ENCODE peak calls at places on chromosome 11, in eight cellular contexts. D is stomach, F is right atrium auricular region, H is fibroblast of lung, P is brain microvascular endothelial cell, R is dorsolateral prefrontal cortex, E is thoracic aorta, I is psoas muscle. V is an unnamed sample.

GRCh38 chr11:65095974-65096806 is at the start of gene VPS51:
- DNase-seq in D (peak; percentile 92), F (peak; percentile 95), H (peak; percentile 94), P (peak; percentile 87), R (peak; percentile 89), E (peak; percentile 72), I (peak; percentile 88), V (peak; percentile 91)

GRCh38 chr11:31646206-31646605 is 136.6 kb downstream of the ELP4 start:
- DNase-seq in D (no peak), F (no peak), H (no peak), P (no peak), R (no peak), E (no peak), I (no peak), V (no peak)

GRCh38 chr11:56911312-56911711 is 77.4 kb upstream of the OR5AK2 start:
- DNase-seq in D (no peak), F (no peak), H (no peak), P (no peak), R (no peak), E (no peak), I (no peak), V (no peak)

GRCh38 chr11:78161937-78162336 is 22.5 kb upstream of the ALG8 start:
- DNase-seq in D (no peak), F (no peak), H (no peak), P (peak; percentile 36), R (peak; percentile 30), E (no peak), I (peak; percentile 40), V (no peak)

GRCh38 chr11:8086001-8086479 is 5.0 kb downstream of the TUB start:
- DNase-seq in D (no peak), F (no peak), H (peak; percentile 39), P (no peak), R (no peak), E (no peak), I (no peak), V (no peak)

GRCh38 chr11:74684661-74685060 is 46.6 kb downstream of the CHRDL2 start:
- DNase-seq in D (no peak), F (no peak), H (no peak), P (no peak), R (no peak), E (no peak), I (no peak), V (no peak)

GRCh38 chr11:29263971-29264682 is 752.7 kb downstream of the KCNA4 start:
- DNase-seq in D (no peak), F (no peak), H (no peak), P (no peak), R (no peak), E (no peak), I (no peak), V (no peak)

GRCh38 chr11:95229199-95230053 is 1.6 kb downstream of the SESN3 start:
- DNase-seq in D (no peak), F (no peak), H (peak; percentile 60), P (no peak), R (no peak), E (no peak), I (no peak), V (no peak)

GRCh38 chr11:7910389-7910788 is 20.7 kb downstream of the OR10A6 start:
- DNase-seq in D (no peak), F (no peak), H (no peak), P (no peak), R (no peak), E (no peak), I (no peak), V (no peak)

GRCh38 chr11:68845351-68846002 is 3.8 kb upstream of the CPT1A start:
- DNase-seq in D (no peak), F (no peak), H (no peak), P (no peak), R (no peak), E (no peak), I (peak; percentile 53), V (no peak)

GRCh38 chr11:130478881-130479280 is 30.4 kb downstream of the ADAMTS15 start:
- DNase-seq in D (no peak), F (no peak), H (no peak), P (peak; percentile 62), R (no peak), E (no peak), I (no peak), V (no peak)

GRCh38 chr11:65456418-65456817 is 33.8 kb downstream of the NEAT1 start:
- DNase-seq in D (no peak), F (no peak), H (no peak), P (no peak), R (no peak), E (no peak), I (no peak), V (no peak)

GRCh38 chr11:64627371-64627770 is 36.4 kb downstream of the SLC22A12 start:
- DNase-seq in D (no peak), F (no peak), H (no peak), P (no peak), R (no peak), E (no peak), I (no peak), V (no peak)

GRCh38 chr11:65987336-65987735 is 14.6 kb downstream of the EIF1AD start:
- DNase-seq in D (no peak), F (no peak), H (no peak), P (no peak), R (no peak), E (no peak), I (no peak), V (no peak)

GRCh38 chr11:129248618-129249017 is 56.5 kb upstream of the ARHGAP32 start:
- DNase-seq in D (no peak), F (no peak), H (peak; percentile 71), P (peak; percentile 32), R (no peak), E (no peak), I (no peak), V (no peak)

GRCh38 chr11:86461892-86462291 is 87.2 kb downstream of the CCDC81 start:
- DNase-seq in D (no peak), F (no peak), H (no peak), P (no peak), R (no peak), E (no peak), I (no peak), V (no peak)

GRCh38 chr11:43238341-43238740 is 73.5 kb upstream of the API5 start:
- DNase-seq in D (no peak), F (no peak), H (no peak), P (no peak), R (no peak), E (no peak), I (no peak), V (no peak)

DNA sequence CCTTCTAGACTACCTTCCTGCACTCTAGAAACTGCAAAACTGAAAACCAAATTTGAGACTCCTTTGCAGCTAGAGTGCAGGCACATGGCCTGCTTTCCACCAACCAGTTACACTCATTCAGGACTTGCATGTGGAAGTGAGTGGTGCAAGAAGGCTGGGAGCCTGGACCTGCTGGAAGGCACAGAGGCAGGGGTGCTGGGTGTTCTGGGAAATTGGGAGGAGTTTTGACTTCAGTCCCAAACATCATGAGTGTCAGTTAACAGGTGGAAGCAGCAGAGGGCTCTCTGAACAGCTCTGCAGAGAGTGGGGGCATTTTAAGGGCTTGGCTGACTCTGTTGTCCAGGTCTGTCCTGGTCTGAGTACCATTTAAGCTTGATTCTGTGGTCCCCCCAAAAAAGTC is 49.3 kb upstream of the SYT13 start:
- DNase-seq in D (no peak), F (no peak), H (no peak), P (no peak), R (no peak), E (no peak), I (no peak), V (no peak)
- TF ChIP-seq CTCF in D (no peak), F (no peak), H (no peak), P (no peak), R (no peak), E (no peak), I (no peak), V (no peak)

DNA sequence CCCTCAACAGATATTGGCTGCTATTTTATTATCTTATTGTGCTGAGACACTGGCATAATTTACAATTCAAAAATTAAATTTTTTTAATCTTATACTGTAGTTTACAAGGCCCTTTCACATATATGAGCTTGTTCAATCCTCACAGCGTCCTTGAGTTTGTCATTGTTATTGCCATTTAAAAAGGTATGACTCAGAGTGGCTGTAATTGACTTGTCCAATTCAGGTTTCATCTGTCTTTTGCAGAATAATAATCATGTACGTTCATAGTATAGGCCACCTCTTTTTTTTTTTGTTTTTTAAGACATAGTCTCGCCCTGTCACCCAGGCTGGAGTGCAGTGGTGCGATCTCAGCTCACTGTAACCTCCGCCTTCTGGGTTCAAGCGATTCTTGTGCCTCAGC is 11.5 kb downstream of the PTPRJ start:
- DNase-seq in D (no peak), F (no peak), H (no peak), P (no peak), R (no peak), E (no peak), I (no peak), V (no peak)
- H3K27ac ChIP-seq in D (peak overlapping the region; percentile 82), F (no peak overlapping the region), H (no peak overlapping the region), P (peak overlapping the region; percentile 11), R (no peak overlapping the region), E (no peak overlapping the region), I (peak overlapping the region; percentile 78), V (no peak overlapping the region)

GRCh38 chr11:72702842-72703241 is 28.6 kb upstream of the PDE2A start:
- DNase-seq in D (no peak), F (no peak), H (no peak), P (no peak), R (no peak), E (no peak), I (no peak), V (no peak)
- H3K4me3 ChIP-seq in D (peak overlapping the region; percentile 7), F (no peak overlapping the region), H (no peak overlapping the region), P (no peak overlapping the region), R (no peak overlapping the region), E (no peak overlapping the region), I (peak overlapping the region; percentile 34), V (peak overlapping the region; percentile 16)

GRCh38 chr11:114296979-114297372 is 777 bp downstream of the NNMT start:
- DNase-seq in D (no peak), F (no peak), H (no peak), P (no peak), R (no peak), E (no peak), I (no peak), V (peak; percentile 73)

GRCh38 chr11:114297806-114298700 is 1.9 kb downstream of the NNMT start:
- DNase-seq in D (no peak), F (no peak), H (no peak), P (no peak), R (no peak), E (no peak), I (no peak), V (no peak)

GRCh38 chr11:114293201-114293711 is 2.9 kb upstream of the NNMT start:
- DNase-seq in D (no peak), F (no peak), H (no peak), P (no peak), R (no peak), E (no peak), I (no peak), V (no peak)

GRCh38 chr11:114296190-114296978 is at the start of gene NNMT:
- DNase-seq in D (peak; percentile 44), F (peak; percentile 82), H (peak; percentile 98), P (peak; percentile 90), R (no peak), E (peak; percentile 67), I (peak; percentile 87), V (peak; percentile 92)

DNA sequence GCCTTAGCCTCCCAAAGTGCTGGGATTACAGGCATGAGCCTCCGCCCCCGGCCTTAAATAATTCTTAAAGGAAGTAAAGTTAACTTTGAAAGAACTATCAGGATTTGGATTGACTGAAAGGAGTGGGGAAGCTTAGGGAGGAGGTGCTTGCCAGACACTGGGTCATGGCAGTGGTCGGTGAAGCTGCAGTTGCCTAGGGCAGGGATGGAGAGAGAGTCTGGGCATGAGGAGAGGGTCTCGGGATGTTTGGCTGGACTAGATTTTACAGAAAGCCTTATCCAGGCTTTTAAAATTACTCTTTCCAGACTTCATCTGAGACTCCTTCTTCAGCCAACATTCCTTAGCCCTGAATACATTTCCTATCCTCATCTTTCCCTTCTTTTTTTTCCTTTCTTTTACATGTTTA is 520 bp upstream of the NNMT start:
- DNase-seq in D (no peak), F (no peak), H (no peak), P (no peak), R (no peak), E (no peak), I (no peak), V (peak; percentile 74)
- TF ChIP-seq CTCF in D (no peak), F (no peak), H (no peak), P (no peak), R (no peak), E (no peak), I (no peak), V (no peak)